ENCODE peak calls at places on chromosomes 11 and 22, in four cellular contexts. A is A549, W is K562, N is HepG2. K is an unnamed sample.

GRCh38 chr22:17903564-17904295 is 120.6 kb downstream of the MICAL3 start:
- DNase-seq in N (no peak), A (no peak), W (no peak), K (no peak)

GRCh38 chr11:37786214-37786755 is 1188.2 kb upstream of the RAG2 start:
- DNase-seq in N (no peak), W (no peak), A (no peak), K (peak; percentile 74)

GRCh38 chr11:111455291-111456085 is 56.7 kb downstream of the BTG4 start:
- DNase-seq in N (no peak), W (no peak), A (no peak), K (no peak)

GRCh38 chr11:112525270-112525669 is 264.6 kb upstream of the PLET1 start:
- DNase-seq in A (no peak), W (no peak), N (no peak), K (no peak)

GRCh38 chr11:86608251-86608799 is 64.1 kb downstream of the ME3 start:
- DNase-seq in N (peak; percentile 60), A (peak; percentile 84), W (peak; percentile 76), K (peak; percentile 80)

GRCh38 chr22:37681556-37682049 is 4.5 kb upstream of the NOL12 start:
- DNase-seq in W (peak; percentile 72), N (peak; percentile 64), A (peak; percentile 80), K (peak; percentile 77)

GRCh38 chr11:122900803-122901202 is 18.2 kb downstream of the JHY start:
- DNase-seq in W (no peak), N (no peak), A (no peak), K (peak; percentile 28)

GRCh38 chr22:49930596-49931412 is 12.4 kb downstream of the CRELD2 start:
- DNase-seq in N (peak; percentile 81), A (peak; percentile 77), W (no peak), K (peak; percentile 66)

GRCh38 chr11:47766363-47767227 is 546 bp downstream of the FNBP4 start:
- DNase-seq in W (no peak), N (peak; percentile 28), A (peak; percentile 68), K (peak; percentile 66)

DNA sequence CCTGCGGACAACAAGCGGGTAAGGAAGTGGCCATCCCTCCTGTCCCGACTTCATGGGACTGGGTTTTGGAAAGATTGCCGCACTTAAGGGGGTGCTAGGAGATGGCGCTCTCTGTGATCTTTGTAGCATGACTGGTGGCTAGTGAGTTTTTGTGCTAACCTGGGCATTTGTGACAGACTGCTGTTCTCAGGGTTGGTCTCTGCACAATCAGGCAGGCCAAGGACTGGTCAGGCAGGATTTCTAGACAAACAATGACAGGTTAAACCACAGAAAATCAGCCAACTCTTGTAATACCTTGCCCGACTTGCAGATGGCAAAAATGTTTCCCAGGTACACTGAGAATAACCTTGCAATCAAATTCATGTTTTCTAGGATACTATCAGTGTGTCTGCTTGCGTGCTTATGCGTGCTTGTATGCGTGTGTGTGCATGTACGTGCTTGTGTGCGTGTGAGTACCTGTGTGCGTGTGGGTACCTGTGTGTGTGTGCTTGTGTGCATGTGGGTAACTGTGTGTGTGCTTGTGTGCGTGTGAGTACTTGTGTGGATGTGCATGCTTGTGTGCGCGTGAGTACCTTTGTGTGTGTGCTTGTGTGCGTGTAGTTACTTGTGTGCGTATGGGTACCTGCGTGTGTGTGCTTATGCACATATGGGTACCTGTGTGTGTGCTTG is 25.6 kb upstream of the SORL1-AS1 start:
- DNase-seq in N (no peak), W (no peak), A (no peak), K (no peak)
- TF ChIP-seq RFX5 in N (no peak), W (no peak), A (no peak), K (no peak)

GRCh38 chr11:133950874-133951483 is 5.8 kb downstream of the IGSF9B start:
- DNase-seq in W (no peak), N (no peak), A (no peak), K (no peak)
- TF ChIP-seq MAZ in W (no peak), N (no peak), A (no peak), K (no peak)

DNA sequence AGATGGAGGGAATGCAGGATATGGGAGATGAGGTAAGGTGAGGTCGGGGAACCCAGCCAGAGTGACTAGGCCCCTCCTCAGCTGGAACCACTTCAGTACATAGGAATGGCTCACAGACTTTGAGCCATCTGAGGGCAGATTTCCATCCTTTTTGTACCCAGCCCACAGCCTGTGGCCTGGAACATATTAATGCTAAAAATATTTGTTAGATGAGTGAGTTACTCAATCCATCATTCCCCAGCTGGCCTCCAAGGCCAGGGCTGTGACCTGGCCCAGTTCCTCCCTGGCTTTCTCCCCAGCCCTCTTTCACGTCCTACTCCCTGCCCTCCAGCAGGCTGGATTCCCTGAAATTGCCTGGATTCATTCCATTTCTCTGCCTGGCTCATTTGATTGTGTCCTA is 57.2 kb upstream of the PRDM11 start:
- DNase-seq in N (no peak), W (no peak), A (peak; percentile 43), K (peak; percentile 93)
- H3K4me1 ChIP-seq in N (no peaks in the 10 kb centered on the region), W (no peaks in the 10 kb centered on the region), A (peaks cover 39% of the 10 kb centered on the region), K (peaks cover 39% of the 10 kb centered on the region)

DNA sequence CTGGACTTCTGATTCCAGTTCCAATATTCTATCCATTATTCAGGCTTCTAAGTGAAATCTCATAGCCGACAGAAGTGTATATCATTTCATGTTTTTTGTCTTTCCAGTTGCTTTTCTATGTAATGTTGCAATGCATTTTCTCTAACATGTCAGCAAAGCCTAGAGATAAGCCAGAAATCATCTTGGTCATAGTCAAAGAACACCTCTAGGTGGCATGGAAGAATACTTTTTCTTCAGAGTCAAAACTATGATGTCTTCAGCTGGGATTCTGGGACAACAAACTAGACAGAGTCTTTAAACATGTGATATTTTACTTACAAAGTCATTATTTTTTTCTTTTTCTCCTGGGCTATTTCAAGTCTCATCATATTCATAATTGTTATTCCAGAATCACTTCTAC is 4.4 kb downstream of the GAS2 start:
- DNase-seq in N (peak; percentile 39), A (peak; percentile 24), W (no peak), K (peak; percentile 3)
- TF ChIP-seq RFX5 in N (no peak), A (no peak), W (no peak), K (no peak)

DNA sequence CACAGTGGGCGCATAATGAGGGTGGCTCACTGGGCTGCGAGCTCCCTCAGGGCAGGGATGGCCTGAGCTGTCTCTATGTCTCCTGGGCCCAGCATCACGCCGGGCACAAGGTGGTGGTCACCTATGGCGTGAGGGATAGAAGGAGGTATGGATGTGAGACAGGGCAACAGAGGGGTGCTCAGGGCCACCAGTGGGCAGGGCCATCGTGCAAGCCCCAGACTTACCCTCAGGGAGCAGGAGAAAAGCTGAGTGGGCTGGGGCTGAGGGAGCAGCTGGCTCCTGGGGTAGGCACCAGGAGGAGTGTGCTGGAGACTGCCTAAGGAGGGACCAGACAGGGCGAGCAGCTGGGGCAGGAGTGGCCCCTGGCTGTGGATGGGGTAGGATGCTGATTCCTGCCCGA is 34.3 kb upstream of the KLHL35 start:
- DNase-seq in N (no peak), W (no peak), A (no peak), K (no peak)
- TF ChIP-seq MAZ in N (no peak), W (no peak), A (no peak), K (no peak)

DNA sequence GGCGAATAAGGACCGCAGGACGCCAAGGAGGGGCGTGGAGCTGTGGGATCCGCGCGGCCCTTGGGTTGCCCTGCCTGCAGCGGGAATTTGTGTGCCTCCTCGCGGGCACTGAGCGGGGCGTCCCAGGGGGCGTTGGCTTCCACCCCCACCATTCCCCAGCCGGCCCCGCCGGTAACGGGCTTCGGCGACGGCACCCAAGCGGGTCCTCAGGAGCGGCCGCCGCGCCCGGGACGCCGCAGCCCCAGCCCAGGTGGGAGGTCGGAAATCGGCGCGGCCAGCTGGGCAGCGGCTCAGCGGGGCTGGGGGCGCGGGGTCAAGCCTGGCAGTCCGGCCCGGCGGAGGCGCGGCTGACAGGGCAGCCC is 320 bp downstream of the CLTCL1 start:
- DNase-seq in A (no peak), W (peak; percentile 89), N (no peak), K (no peak)
- H3K4me1 ChIP-seq in A (peaks cover 52% of the 10 kb centered on the region), W (peaks cover 22% of the 10 kb centered on the region), N (peaks cover 35% of the 10 kb centered on the region), K (peaks cover 17% of the 10 kb centered on the region)

DNA sequence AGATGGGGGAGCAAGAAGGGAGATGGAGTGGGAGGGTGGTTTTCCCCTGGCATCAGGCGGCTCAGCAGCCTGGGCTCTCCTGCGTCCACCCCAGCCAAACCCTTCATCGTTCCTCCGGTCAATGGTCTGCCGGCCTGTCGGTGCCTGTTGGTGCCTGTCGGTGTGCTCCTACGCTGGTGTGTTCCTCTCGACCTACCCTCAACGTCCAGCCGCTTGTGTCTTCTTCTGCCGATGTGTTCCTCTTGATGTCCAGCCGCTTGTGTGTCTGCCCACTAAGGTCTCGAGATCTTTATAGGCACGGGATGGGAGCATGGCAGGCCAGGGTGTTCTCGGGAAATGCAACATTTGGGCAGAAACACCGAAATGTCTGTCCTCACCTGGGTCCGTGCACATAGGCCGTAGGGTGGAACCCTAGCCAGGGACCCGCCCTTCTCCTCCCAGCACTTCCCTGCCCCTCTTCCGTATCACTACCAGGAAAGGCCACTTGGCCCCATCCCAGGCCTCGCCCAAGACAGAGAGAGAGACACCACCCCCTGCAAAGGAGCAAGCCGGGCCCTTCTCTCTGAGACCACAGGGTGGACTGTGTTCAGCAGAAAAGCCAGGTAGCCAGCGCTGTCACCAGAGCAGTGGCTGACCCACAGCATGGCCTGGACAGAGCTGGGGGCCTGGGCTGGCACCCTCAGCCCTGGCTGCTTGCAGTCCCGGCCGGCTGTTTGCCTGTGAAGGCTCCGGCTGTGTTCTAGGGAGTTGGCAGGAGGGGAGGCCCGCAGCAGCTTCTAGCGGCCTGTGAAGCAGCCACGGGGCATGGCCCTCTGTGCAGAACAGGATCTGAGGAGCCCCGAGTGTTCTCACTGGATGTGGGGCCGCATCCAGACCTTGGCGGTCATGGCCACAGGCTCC is 61.6 kb upstream of the KCNQ1OT1 start:
- DNase-seq in N (no peak), A (no peak), W (no peak), K (no peak)
- TF ChIP-seq RFX5 in N (no peak), A (no peak), W (no peak), K (no peak)

DNA sequence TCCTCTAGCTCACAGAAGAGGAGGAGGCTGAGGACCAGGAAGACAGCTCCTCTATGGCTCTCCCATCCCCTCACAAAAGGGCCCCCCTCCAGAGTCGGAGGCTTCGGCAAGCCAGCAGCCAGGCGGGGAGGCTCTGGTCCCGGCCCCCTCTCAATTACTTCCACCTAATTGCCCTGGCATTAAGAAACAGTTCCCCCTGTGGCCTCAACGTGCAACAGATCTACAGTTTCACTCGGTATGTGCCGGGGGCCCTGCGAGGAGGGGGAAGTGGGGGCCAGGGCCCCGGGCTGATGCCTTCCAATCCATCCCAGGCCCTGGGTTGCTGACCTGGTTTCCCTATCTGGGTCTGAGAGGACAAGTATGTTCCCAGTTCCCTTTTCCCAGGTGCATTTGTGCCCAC is 7.9 kb downstream of the FOXR1 start:
- DNase-seq in N (no peak), A (no peak), W (peak; percentile 54), K (no peak)
- TF ChIP-seq MAZ in N (no peak), A (no peak), W (no peak), K (no peak)

K was measured in IMR-90.